ENCODE peak calls at places on chromosomes 16 and 17, in seven cellular contexts. H, A, J, I, B, L and Q are unnamed samples.

GRCh38 chr16:85759631-85760419 is 8.9 kb upstream of the C16orf74 start:
- DNase-seq in J (peak; percentile 33), A (no peak), H (no peak), I (no peak), B (no peak), L (no peak), Q (peak; percentile 77)

GRCh38 chr16:17313085-17313611 is 157.6 kb downstream of the XYLT1 start:
- DNase-seq in I (no peak), B (peak; percentile 43), L (peak; percentile 44), A (no peak), J (peak; percentile 34), H (peak; percentile 34), Q (no peak)

GRCh38 chr17:81556175-81556691 is 4.1 kb upstream of the FAAP100 start:
- DNase-seq in H (peak; percentile 48), J (no peak), L (peak; percentile 33), B (peak; percentile 73), A (no peak), I (no peak), Q (peak; percentile 49)

GRCh38 chr17:47720196-47720595 is 12.8 kb upstream of the TBX21 start:
- DNase-seq in I (no peak), J (no peak), H (no peak), B (no peak), L (no peak), A (no peak), Q (no peak)

GRCh38 chr17:50272246-50272645 is 2.0 kb upstream of the TMEM92 start:
- DNase-seq in A (no peak), J (no peak), B (no peak), L (no peak), I (no peak), H (no peak), Q (peak; percentile 43)

GRCh38 chr17:50920891-50921595 is 54.9 kb upstream of the TOB1 start:
- DNase-seq in L (no peak), J (no peak), A (no peak), I (no peak), B (no peak), H (no peak), Q (no peak)

GRCh38 chr17:61221597-61222471 is 177.8 kb upstream of the TBX2 start:
- DNase-seq in A (no peak), L (no peak), J (no peak), H (no peak), I (no peak), B (no peak), Q (no peak)

GRCh38 chr17:45123930-45124796 is 8.2 kb downstream of the PLCD3 start:
- DNase-seq in I (peak; percentile 21), J (no peak), B (peak; percentile 93), A (no peak), H (peak; percentile 81), L (peak; percentile 61), Q (peak; percentile 68)

GRCh38 chr16:86986809-86987487 is 330.2 kb downstream of the C16orf95 start:
- DNase-seq in L (no peak), B (no peak), J (no peak), I (no peak), H (peak; percentile 7), A (no peak), Q (no peak)

GRCh38 chr16:30966033-30966619 is 8.6 kb downstream of the SETD1A start:
- DNase-seq in L (no peak), H (no peak), J (no peak), I (no peak), B (no peak), A (no peak), Q (no peak)

GRCh38 chr16:66199189-66199588 is 167.3 kb upstream of the CDH5 start:
- DNase-seq in H (no peak), J (no peak), I (no peak), A (no peak), B (peak; percentile 44), L (no peak), Q (no peak)

GRCh38 chr16:13779676-13780075 is 140.3 kb upstream of the ERCC4 start:
- DNase-seq in J (no peak), L (no peak), I (no peak), B (no peak), A (no peak), H (no peak), Q (no peak)

GRCh38 chr17:65389956-65390355 is 171.5 kb downstream of the AXIN2 start:
- DNase-seq in B (peak; percentile 83), A (no peak), J (no peak), I (no peak), L (no peak), H (peak; percentile 84), Q (no peak)

GRCh38 chr17:51000835-51001638 is 119.6 kb downstream of the SPAG9 start:
- DNase-seq in I (no peak), H (peak; percentile 75), B (peak; percentile 80), A (no peak), J (peak; percentile 10), L (no peak), Q (no peak)

GRCh38 chr17:77036841-77037381 is 103.9 kb upstream of the SEC14L1 start:
- DNase-seq in L (peak; percentile 39), A (no peak), B (no peak), I (no peak), H (no peak), J (no peak), Q (no peak)

GRCh38 chr17:82767041-82767754 is 15.3 kb downstream of the TBCD start:
- DNase-seq in B (peak; percentile 78), J (peak; percentile 67), A (no peak), H (no peak), I (no peak), L (no peak), Q (no peak)

GRCh38 chr16:85882181-85882810 is 16.7 kb upstream of the IRF8 start:
- DNase-seq in J (no peak), A (no peak), I (no peak), L (no peak), H (no peak), B (no peak), Q (no peak)

GRCh38 chr16:89138843-89139520 is 32.6 kb upstream of the CDH15 start:
- DNase-seq in H (no peak), A (no peak), I (no peak), B (no peak), L (peak; percentile 27), J (no peak), Q (peak; percentile 43)

GRCh38 chr16:77236063-77236511 is 36.9 kb downstream of the SYCE1L start:
- DNase-seq in A (peak; percentile 57), I (peak; percentile 77), J (peak; percentile 94), L (peak; percentile 90), H (peak; percentile 76), B (peak; percentile 91), Q (peak; percentile 92)

GRCh38 chr16:70790815-70791214 is 10.1 kb downstream of the VAC14 start:
- DNase-seq in J (no peak), B (no peak), L (no peak), H (no peak), I (no peak), A (no peak), Q (no peak)

GRCh38 chr16:74743668-74744299 is 30.8 kb downstream of the FA2H start:
- DNase-seq in I (no peak), J (no peak), B (peak; percentile 80), A (no peak), H (peak; percentile 47), L (no peak), Q (no peak)

GRCh38 chr16:2838928-2839327 is 8.8 kb downstream of the ZG16B start:
- DNase-seq in J (peak; percentile 77), B (peak; percentile 93), A (peak; percentile 9), H (peak; percentile 76), L (peak; percentile 75), I (peak; percentile 24), Q (no peak)

GRCh38 chr16:65500007-65500406 is 378.1 kb upstream of the CDH11 start:
- DNase-seq in H (no peak), L (no peak), I (no peak), A (no peak), B (no peak), J (no peak), Q (no peak)

GRCh38 chr17:70096861-70097260 is 21.8 kb downstream of the KCNJ16 start:
- DNase-seq in J (no peak), B (no peak), L (no peak), A (no peak), I (no peak), H (no peak), Q (no peak)

GRCh38 chr16:46768809-46769208 is 20.7 kb upstream of the MYLK3 start:
- DNase-seq in H (no peak), I (no peak), J (no peak), A (no peak), B (no peak), L (no peak), Q (no peak)

GRCh38 chr17:62109378-62109902 is 44.4 kb upstream of the MED13 start:
- DNase-seq in J (peak; percentile 54), I (peak; percentile 9), H (peak; percentile 75), A (no peak), L (peak; percentile 31), B (peak; percentile 82), Q (no peak)

GRCh38 chr16:48597563-48598392 is 12.2 kb downstream of the N4BP1 start:
- DNase-seq in L (no peak), I (no peak), J (no peak), A (no peak), H (peak; percentile 39), B (peak; percentile 75), Q (no peak)

GRCh38 chr16:68367034-68367433 is 56.2 kb downstream of the PRMT7 start:
- DNase-seq in H (peak; percentile 28), A (no peak), B (peak; percentile 51), I (no peak), L (no peak), J (peak; percentile 66), Q (peak; percentile 44)

GRCh38 chr16:77212736-77213541 is 13.7 kb downstream of the SYCE1L start:
- DNase-seq in J (peak; percentile 64), B (peak; percentile 69), H (no peak), A (no peak), I (peak; percentile 56), L (peak; percentile 73), Q (peak; percentile 85)

GRCh38 chr17:32489320-32490100 is 2.7 kb downstream of the CDK5R1 start:
- DNase-seq in J (no peak), A (no peak), H (no peak), B (no peak), L (no peak), I (no peak), Q (no peak)

GRCh38 chr17:75704963-75705875 is 16.0 kb upstream of the ITGB4 start:
- DNase-seq in A (no peak), H (no peak), J (no peak), L (peak; percentile 54), B (no peak), I (no peak), Q (peak; percentile 63)

GRCh38 chr17:82648761-82649474 is 674 bp upstream of the WDR45B start:
- DNase-seq in L (peak; percentile 68), H (no peak), I (no peak), A (peak; percentile 58), B (no peak), J (peak; percentile 46), Q (peak; percentile 82)

GRCh38 chr16:86494039-86494564 is 16.2 kb upstream of the FOXF1 start:
- DNase-seq in A (no peak), L (no peak), B (no peak), J (no peak), H (no peak), I (no peak), Q (no peak)

GRCh38 chr16:84369938-84370627 is 1.7 kb downstream of the ATP2C2 start:
- DNase-seq in I (no peak), J (no peak), B (no peak), L (no peak), A (no peak), H (no peak), Q (no peak)

GRCh38 chr17:30543456-30543855 is 66.2 kb downstream of the GOSR1 start:
- DNase-seq in B (peak; percentile 53), H (peak; percentile 33), J (no peak), A (no peak), L (no peak), I (no peak), Q (no peak)

GRCh38 chr16:57604177-57604576 is 24.3 kb upstream of the ADGRG1 start:
- DNase-seq in I (no peak), B (no peak), H (no peak), J (no peak), A (no peak), L (no peak), Q (no peak)